ENCODE peak calls at places on chromosomes 13 and 19, in ten cellular contexts. F, M, K, E, P, D, Y, Z, N and T are unnamed samples.

GRCh38 chr19:39401549-39402416 is 4.9 kb upstream of the ZFP36 start:
- DNase-seq in F (peak), M (peak), K (peak), E (no peak), P (no peak), D (no peak), Y (peak), Z (peak), N (peak), T (peak)

GRCh38 chr13:85497652-85498051 is 301.6 kb downstream of the SLITRK6 start:
- DNase-seq in F (peak), M (no peak), K (no peak), E (no peak), P (no peak), D (peak), Y (peak), Z (peak), N (peak), T (peak)

GRCh38 chr13:47211106-47211505 is 314.3 kb upstream of the HTR2A start:
- DNase-seq in F (peak), M (no peak), K (no peak), E (no peak), P (no peak), D (peak), Y (peak), Z (no peak), N (no peak), T (peak)

GRCh38 chr19:49387936-49388372 is at the start of gene KASH5:
- DNase-seq in F (no peak), M (peak), K (peak), E (peak), P (peak), D (peak), Y (peak), Z (peak), N (peak), T (no peak)

GRCh38 chr19:2544576-2545415 is 68.9 kb downstream of the GADD45B start:
- DNase-seq in F (no peak), M (no peak), K (no peak), E (no peak), P (peak), D (no peak), Y (no peak), Z (no peak), N (no peak), T (no peak)

GRCh38 chr13:112582305-112582704 is 5.6 kb downstream of the TUBGCP3 start:
- DNase-seq in F (no peak), M (no peak), K (no peak), E (no peak), P (no peak), D (no peak), Y (no peak), Z (no peak), N (no peak), T (no peak)

GRCh38 chr13:25286308-25286968 is 850 bp downstream of the MTMR6 start:
- DNase-seq in F (peak), M (peak), K (peak), E (no peak), P (no peak), D (peak), Y (peak), Z (no peak), N (peak), T (peak)

GRCh38 chr19:39335168-39335567 is 675 bp downstream of the GMFG start:
- DNase-seq in F (no peak), M (no peak), K (no peak), E (no peak), P (no peak), D (no peak), Y (no peak), Z (no peak), N (no peak), T (no peak)

GRCh38 chr13:73090116-73090811 is 31.5 kb downstream of the KLF5 start:
- DNase-seq in F (peak), M (peak), K (peak), E (peak), P (no peak), D (peak), Y (peak), Z (no peak), N (peak), T (peak)

GRCh38 chr19:7159105-7159933 is 89.8 kb downstream of the ZNF557 start:
- DNase-seq in F (peak), M (no peak), K (peak), E (no peak), P (peak), D (peak), Y (peak), Z (peak), N (no peak), T (peak)

GRCh38 chr13:19860884-19861655 is 2.4 kb downstream of the ZMYM5 start:
- DNase-seq in F (peak), M (no peak), K (peak), E (no peak), P (no peak), D (no peak), Y (peak), Z (peak), N (peak), T (peak)

GRCh38 chr13:79995334-79995733 is 345.6 kb downstream of the SPRY2 start:
- DNase-seq in F (peak), M (no peak), K (no peak), E (no peak), P (no peak), D (peak), Y (peak), Z (peak), N (peak), T (peak)

GRCh38 chr13:46796129-46796514 is 839 bp downstream of the ESD start:
- DNase-seq in F (no peak), M (no peak), K (no peak), E (no peak), P (no peak), D (no peak), Y (no peak), Z (no peak), N (no peak), T (no peak)

GRCh38 chr13:23599083-23599925 is 29.1 kb downstream of the TNFRSF19 start:
- DNase-seq in F (peak), M (peak), K (no peak), E (no peak), P (no peak), D (no peak), Y (no peak), Z (no peak), N (no peak), T (no peak)

GRCh38 chr19:17078920-17079709 is 3.5 kb downstream of the MYO9B start:
- DNase-seq in F (no peak), M (no peak), K (peak), E (no peak), P (no peak), D (no peak), Y (peak), Z (no peak), N (no peak), T (no peak)

GRCh38 chr19:3202346-3202745 is 16.6 kb downstream of the NCLN start:
- DNase-seq in F (no peak), M (no peak), K (no peak), E (no peak), P (no peak), D (no peak), Y (no peak), Z (no peak), N (no peak), T (no peak)

GRCh38 chr19:10230155-10230903 is 802 bp downstream of the S1PR2 start:
- DNase-seq in F (peak), M (peak), K (peak), E (no peak), P (peak), D (peak), Y (peak), Z (no peak), N (peak), T (no peak)

GRCh38 chr19:40641306-40641705 is 40.1 kb downstream of the LTBP4 start:
- DNase-seq in F (no peak), M (no peak), K (peak), E (no peak), P (peak), D (no peak), Y (no peak), Z (no peak), N (no peak), T (no peak)

GRCh38 chr13:36718146-36718545 is 44.3 kb downstream of the SERTM1 start:
- DNase-seq in F (no peak), M (no peak), K (no peak), E (no peak), P (no peak), D (no peak), Y (peak), Z (peak), N (peak), T (no peak)

GRCh38 chr13:59638404-59638803 is 525.3 kb downstream of the DIAPH3 start:
- DNase-seq in F (no peak), M (no peak), K (no peak), E (no peak), P (no peak), D (no peak), Y (no peak), Z (no peak), N (no peak), T (no peak)

GRCh38 chr13:77325371-77325941 is 1.4 kb downstream of the MYCBP2 start:
- DNase-seq in F (peak), M (no peak), K (no peak), E (no peak), P (no peak), D (no peak), Y (no peak), Z (no peak), N (no peak), T (no peak)

GRCh38 chr13:95411641-95412040 is 110.4 kb upstream of the ABCC4 start:
- DNase-seq in F (peak), M (no peak), K (no peak), E (peak), P (no peak), D (no peak), Y (peak), Z (no peak), N (no peak), T (no peak)

GRCh38 chr13:28542804-28543203 is 47.9 kb upstream of the FLT1 start:
- DNase-seq in F (no peak), M (no peak), K (no peak), E (no peak), P (no peak), D (no peak), Y (no peak), Z (no peak), N (no peak), T (no peak)